ENCODE peak calls at places on chromosomes 5 and 9, in eight cellular contexts. V is OCI-LY7, O is fibroblast of pulmonary artery, G is colonic mucosa, L is astrocyte of the cerebellum, F is hepatocyte, X is choroid plexus epithelial cell, Y is activated B cell treated with CpG ODN at 0.5 μM for 24 hours. H is an unnamed sample.
A peak's percentile ranks its signal among the peaks of the same experiment; 100 is the strongest.

GRCh38 chr9:127207734-127208410 is 56.7 kb upstream of the GARNL3 start:
- DNase-seq in Y (no peak), F (no peak), L (no peak), O (no peak), V (no peak), G (no peak), X (no peak), H (no peak)

GRCh38 chr9:35415769-35416427 is 74.0 kb upstream of the RUSC2 start:
- DNase-seq in X (no peak), G (no peak), F (no peak), L (no peak), Y (no peak), V (no peak), O (no peak), H (no peak)

GRCh38 chr5:40619406-40619805 is 60.3 kb upstream of the PTGER4 start:
- DNase-seq in O (no peak), Y (no peak), V (no peak), L (no peak), X (peak; percentile 19), F (no peak), G (no peak), H (peak; percentile 21)

GRCh38 chr9:109894921-109895758 is 115.1 kb downstream of the PALM2AKAP2 start:
- DNase-seq in Y (no peak), V (no peak), O (no peak), X (peak; percentile 34), G (no peak), F (no peak), L (peak; percentile 40), H (peak; percentile 37)

GRCh38 chr5:150156540-150156939 is 895 bp upstream of the PDGFRB start:
- DNase-seq in O (no peak), L (no peak), V (no peak), F (no peak), X (no peak), Y (no peak), G (no peak), H (no peak)

GRCh38 chr9:95366731-95367325 is 49.3 kb upstream of the FANCC start:
- DNase-seq in O (peak; percentile 16), V (no peak), L (no peak), G (no peak), Y (no peak), X (no peak), F (no peak), H (no peak)

GRCh38 chr5:95731571-95732554 is 727 bp downstream of the RHOBTB3 start:
- DNase-seq in Y (no peak), V (no peak), F (peak; percentile 68), L (no peak), X (peak; percentile 58), G (peak; percentile 57), O (peak; percentile 55), H (peak; percentile 51)

GRCh38 chr9:86634501-86634900 is 280.3 kb upstream of the TUT7 start:
- DNase-seq in F (no peak), V (no peak), Y (no peak), X (no peak), O (no peak), G (no peak), L (no peak), H (no peak)

GRCh38 chr5:476102-476813 is 33.3 kb downstream of the EXOC3 start:
- DNase-seq in V (no peak), L (no peak), X (no peak), Y (no peak), F (no peak), G (no peak), O (no peak), H (no peak)

GRCh38 chr9:107358867-107359440 is 75.9 kb downstream of the RAD23B start:
- DNase-seq in X (no peak), O (no peak), G (no peak), L (no peak), F (no peak), Y (no peak), V (no peak), H (no peak)

GRCh38 chr5:142960309-142960696 is 190.1 kb downstream of the ARHGAP26 start:
- DNase-seq in X (peak; percentile 66), L (no peak), Y (no peak), O (peak; percentile 67), F (no peak), G (no peak), V (no peak), H (peak; percentile 33)

GRCh38 chr9:124110307-124110915 is 98.8 kb downstream of the LHX2 start:
- DNase-seq in L (peak; percentile 64), G (peak; percentile 67), Y (no peak), O (peak; percentile 77), F (peak; percentile 86), X (peak; percentile 74), V (peak; percentile 54), H (peak; percentile 67)

GRCh38 chr5:54656261-54656728 is 138.7 kb downstream of the SNX18 start:
- DNase-seq in F (no peak), X (peak; percentile 44), O (peak; percentile 50), V (no peak), L (peak; percentile 89), G (no peak), Y (no peak), H (peak; percentile 81)

GRCh38 chr5:107979272-107979671 is 308.5 kb upstream of the EFNA5 start:
- DNase-seq in L (peak; percentile 47), F (no peak), Y (no peak), O (peak; percentile 28), G (no peak), V (no peak), X (peak; percentile 35), H (no peak)

GRCh38 chr5:126433708-126434107 is 10.5 kb downstream of the GRAMD2B start:
- DNase-seq in V (no peak), X (peak; percentile 46), F (no peak), G (no peak), O (peak; percentile 42), Y (no peak), L (peak; percentile 72), H (peak; percentile 55)

GRCh38 chr5:33310471-33310870 is 130.3 kb upstream of the TARS1 start:
- DNase-seq in G (no peak), O (peak; percentile 82), V (no peak), Y (no peak), F (no peak), L (no peak), X (peak; percentile 70), H (peak; percentile 67)

GRCh38 chr5:80072103-80073073 is 37.2 kb downstream of the THBS4 start:
- DNase-seq in O (no peak), L (no peak), F (no peak), Y (no peak), X (no peak), V (no peak), G (no peak), H (no peak)

GRCh38 chr9:134642385-134643181 is 980 bp downstream of the COL5A1 start:
- DNase-seq in Y (no peak), X (peak; percentile 82), G (peak; percentile 59), F (peak; percentile 68), O (peak; percentile 84), V (no peak), L (no peak), H (peak; percentile 87)
- TF ChIP-seq CTCF in Y (no peak), X (peak; percentile 61), G (no peak), F (peak; percentile 30), O (peak; percentile 46), V (no peak), L (peak; percentile 51), H (peak; percentile 46)

DNA sequence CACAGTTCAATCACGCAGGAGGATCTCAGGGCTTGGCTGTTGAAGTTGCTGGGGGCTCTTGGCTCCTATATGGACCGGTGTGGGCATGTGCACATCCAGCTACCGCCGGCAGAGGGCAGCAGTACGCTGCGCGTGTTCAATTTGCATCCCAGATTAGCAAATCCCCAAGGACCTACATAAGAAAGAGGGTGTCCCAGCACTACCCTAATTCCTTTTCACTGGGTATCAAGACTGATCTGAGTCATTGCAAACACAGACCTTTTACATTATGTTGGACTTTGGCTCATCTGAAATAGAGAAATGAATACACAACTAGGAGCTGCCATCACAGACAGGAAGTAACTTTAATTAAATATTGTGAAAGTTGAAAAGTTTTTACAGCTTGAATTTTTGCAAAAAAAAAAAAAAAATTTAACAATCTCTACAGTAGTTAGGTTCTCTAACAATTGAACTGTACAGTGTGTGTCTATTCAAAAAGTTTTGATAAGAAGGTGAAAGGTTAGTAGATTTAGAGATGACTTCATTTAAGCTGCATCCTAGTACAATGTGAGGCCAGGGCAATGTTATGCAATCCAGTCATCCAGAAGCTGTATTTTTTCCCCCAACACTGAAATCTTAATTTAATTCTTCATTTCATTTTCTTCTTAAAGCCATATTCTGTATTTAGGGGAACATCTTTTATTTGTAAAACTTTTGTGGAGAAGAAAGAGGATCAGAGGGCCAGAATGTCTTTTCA is 404.0 kb downstream of the EBF1 start:
- DNase-seq in V (peak; percentile 90), O (peak; percentile 78), F (peak; percentile 73), L (peak; percentile 51), G (peak; percentile 73), Y (peak; percentile 76), X (peak; percentile 83), H (peak; percentile 91)
- TF ChIP-seq CTCF in V (peak; percentile 100), O (peak; percentile 99), F (peak; percentile 97), L (peak; percentile 99), G (peak; percentile 91), Y (peak; percentile 92), X (peak; percentile 99), H (peak; percentile 95)

GRCh38 chr5:51411917-51412316 is 28.7 kb downstream of the ISL1 start:
- DNase-seq in G (no peak), Y (no peak), F (no peak), V (no peak), X (no peak), O (no peak), L (no peak), H (no peak)

GRCh38 chr5:51414516-51414915 is 31.3 kb downstream of the ISL1 start:
- DNase-seq in G (no peak), F (no peak), O (no peak), X (no peak), Y (no peak), L (no peak), V (no peak), H (no peak)

GRCh38 chr5:51416149-51416548 is 32.9 kb downstream of the ISL1 start:
- DNase-seq in F (no peak), O (no peak), Y (no peak), V (no peak), L (no peak), X (no peak), G (no peak), H (no peak)
- TF ChIP-seq CTCF in F (peak; percentile 7), O (no peak), Y (no peak), V (peak; percentile 51), L (no peak), X (no peak), G (no peak), H (no peak)

GRCh38 chr9:99561435-99562262 is 260.0 kb upstream of the NR4A3 start:
- DNase-seq in F (no peak), V (no peak), Y (no peak), O (no peak), X (no peak), L (no peak), G (no peak), H (no peak)

GRCh38 chr9:99565203-99565602 is 256.5 kb upstream of the NR4A3 start:
- DNase-seq in Y (no peak), F (no peak), V (no peak), L (no peak), X (no peak), G (no peak), O (no peak), H (no peak)

GRCh38 chr9:99562263-99562565 is 259.5 kb upstream of the NR4A3 start:
- DNase-seq in Y (no peak), V (no peak), F (no peak), G (no peak), L (no peak), O (no peak), X (no peak), H (no peak)

GRCh38 chr9:99560561-99560960 is 261.1 kb upstream of the NR4A3 start:
- DNase-seq in F (no peak), G (no peak), O (no peak), V (no peak), X (no peak), Y (no peak), L (no peak), H (no peak)

GRCh38 chr9:99563364-99563763 is 258.3 kb upstream of the NR4A3 start:
- DNase-seq in L (no peak), O (no peak), X (peak; percentile 5), G (no peak), Y (no peak), F (no peak), V (no peak), H (no peak)
- TF ChIP-seq CTCF in L (no peak), O (no peak), X (peak; percentile 25), G (no peak), Y (no peak), F (no peak), V (peak; percentile 30), H (no peak)